ENCODE peak calls at places on chromosomes 4 and X, in seven cellular contexts. Q, D, E, N, B, X and K are unnamed samples.

GRCh38 chrX:153922932-153923857 is 2.9 kb downstream of the ARHGAP4 start:
- DNase-seq in N (peak), B (peak), X (peak), D (peak), Q (no peak), E (peak), K (peak)

GRCh38 chr4:133775881-133776280 is 425.7 kb downstream of the PABPC4L start:
- DNase-seq in N (no peak), D (no peak), Q (no peak), B (no peak), E (peak), X (no peak), K (no peak)

GRCh38 chr4:54439831-54440243 is 210.7 kb downstream of the PDGFRA start:
- DNase-seq in Q (peak), D (peak), B (peak), N (no peak), E (peak), X (peak), K (no peak)

GRCh38 chr4:146063143-146063542 is 112.4 kb upstream of the LSM6 start:
- DNase-seq in B (no peak), X (no peak), N (no peak), E (no peak), D (peak), Q (no peak), K (no peak)

GRCh38 chr4:74114234-74114633 is 15.2 kb upstream of the CXCL2 start:
- DNase-seq in X (no peak), N (no peak), Q (no peak), E (peak), D (peak), B (no peak), K (no peak)

GRCh38 chr4:137960371-137961050 is 281.6 kb downstream of the SLC7A11 start:
- DNase-seq in N (no peak), X (no peak), E (peak), D (peak), Q (no peak), B (peak), K (no peak)

GRCh38 chrX:41381685-41382084 is 47.7 kb downstream of the DDX3X start:
- DNase-seq in X (peak), Q (no peak), N (no peak), E (peak), B (peak), D (peak), K (no peak)

GRCh38 chrX:42797646-42798045 is 19.7 kb upstream of the PPP1R2C start:
- DNase-seq in D (peak), B (peak), E (no peak), N (no peak), Q (no peak), X (no peak), K (no peak)

GRCh38 chr4:55543858-55544257 is 2.9 kb downstream of the CLOCK start:
- DNase-seq in E (no peak), Q (peak), B (no peak), X (no peak), N (no peak), D (peak), K (no peak)

GRCh38 chrX:74453178-74453577 is 31.9 kb downstream of the SLC16A2 start:
- DNase-seq in B (no peak), N (no peak), D (no peak), E (no peak), Q (no peak), X (no peak), K (peak)